ENCODE peak calls at places on chromosomes 11 and 22, in six cellular contexts. Y, Z, M, C, F and U are unnamed samples.

GRCh38 chr22:50502096-50502495 is 5.4 kb downstream of the LMF2 start:
- DNase-seq in Y (no peak), Z (no peak), M (no peak), C (peak), F (no peak), U (no peak)

GRCh38 chr22:44884968-44885805 is 124.6 kb downstream of the PHF21B start:
- DNase-seq in Y (peak), Z (no peak), M (peak), C (no peak), F (no peak), U (no peak)

GRCh38 chr11:115420524-115420923 is 83.7 kb downstream of the CADM1 start:
- DNase-seq in Y (no peak), Z (no peak), M (no peak), C (no peak), F (no peak), U (no peak)

GRCh38 chr11:57903441-57904123 is 120.1 kb upstream of the OR9Q1 start:
- DNase-seq in Y (peak), Z (no peak), M (no peak), C (no peak), F (no peak), U (peak)

GRCh38 chr11:76210920-76211851 is 4.9 kb upstream of the WNT11 start:
- DNase-seq in Y (no peak), Z (no peak), M (no peak), C (no peak), F (no peak), U (no peak)

GRCh38 chr11:13297308-13297916 is 19.8 kb downstream of the BMAL1 start:
- DNase-seq in Y (no peak), Z (no peak), M (no peak), C (no peak), F (no peak), U (no peak)

GRCh38 chr22:40635008-40635939 is 1.2 kb downstream of the MRTFA start:
- DNase-seq in Y (no peak), Z (no peak), M (no peak), C (no peak), F (no peak), U (no peak)

GRCh38 chr11:35553021-35553420 is 27.6 kb upstream of the PAMR1 start:
- DNase-seq in Y (no peak), Z (no peak), M (no peak), C (no peak), F (no peak), U (no peak)

GRCh38 chr11:78131956-78132355 is 7.5 kb downstream of the ALG8 start:
- DNase-seq in Y (no peak), Z (no peak), M (no peak), C (no peak), F (no peak), U (no peak)

GRCh38 chr11:7968686-7969085 is 3.4 kb upstream of the NLRP10 start:
- DNase-seq in Y (no peak), Z (no peak), M (no peak), C (no peak), F (no peak), U (no peak)

GRCh38 chr22:25057013-25057881 is 104.7 kb downstream of the KIAA1671 start:
- DNase-seq in Y (peak), Z (peak), M (peak), C (peak), F (peak), U (peak)

GRCh38 chr22:30245181-30245984 is 1.2 kb downstream of the LIF start:
- DNase-seq in Y (no peak), Z (no peak), M (no peak), C (no peak), F (no peak), U (no peak)

GRCh38 chr11:36362902-36363301 is 66.8 kb downstream of the PRR5L start:
- DNase-seq in Y (no peak), Z (no peak), M (no peak), C (no peak), F (no peak), U (no peak)

GRCh38 chr11:88424881-88425280 is 87.3 kb upstream of the CTSC start:
- DNase-seq in Y (no peak), Z (no peak), M (no peak), C (no peak), F (no peak), U (no peak)

GRCh38 chr22:30250713-30251267 is 4.2 kb upstream of the LIF start:
- DNase-seq in Y (no peak), Z (no peak), M (no peak), C (no peak), F (no peak), U (no peak)

GRCh38 chr22:39463931-39464390 is 7.1 kb downstream of the MGAT3 start:
- DNase-seq in Y (no peak), Z (no peak), M (no peak), C (no peak), F (no peak), U (no peak)

GRCh38 chr11:68673291-68673930 is 10.9 kb upstream of the GAL start:
- DNase-seq in Y (no peak), Z (no peak), M (no peak), C (no peak), F (no peak), U (no peak)

GRCh38 chr22:21707677-21708076 is 27.9 kb downstream of the YPEL1 start:
- DNase-seq in Y (no peak), Z (no peak), M (no peak), C (no peak), F (no peak), U (peak)

GRCh38 chr11:75862437-75862836 is 47.4 kb downstream of the UVRAG start:
- DNase-seq in Y (no peak), Z (no peak), M (no peak), C (no peak), F (no peak), U (no peak)

GRCh38 chr22:30386960-30387848 is at the start of gene RNF215:
- DNase-seq in Y (peak), Z (peak), M (peak), C (peak), F (peak), U (peak)

GRCh38 chr11:64848779-64849599 is 4.5 kb upstream of the CDC42BPG start:
- DNase-seq in Y (no peak), Z (peak), M (no peak), C (no peak), F (peak), U (no peak)
- TF ChIP-seq POLR2A in Y (no peak), Z (no peak), M (no peak), C (no peak), F (peak), U (no peak)

GRCh38 chr11:19712281-19713220 is at the start of gene NAV2:
- DNase-seq in Y (peak), Z (peak), M (peak), C (peak), F (peak), U (peak)
- TF ChIP-seq POLR2A in Y (peak), Z (peak), M (peak), C (peak), F (peak), U (peak)

GRCh38 chr22:48574776-48575566 is 1252.7 kb downstream of the BRD1 start:
- DNase-seq in Y (peak), Z (peak), M (no peak), C (peak), F (no peak), U (peak)
- TF ChIP-seq POLR2A in Y (no peak), Z (no peak), M (no peak), C (no peak), F (no peak), U (no peak)

DNA sequence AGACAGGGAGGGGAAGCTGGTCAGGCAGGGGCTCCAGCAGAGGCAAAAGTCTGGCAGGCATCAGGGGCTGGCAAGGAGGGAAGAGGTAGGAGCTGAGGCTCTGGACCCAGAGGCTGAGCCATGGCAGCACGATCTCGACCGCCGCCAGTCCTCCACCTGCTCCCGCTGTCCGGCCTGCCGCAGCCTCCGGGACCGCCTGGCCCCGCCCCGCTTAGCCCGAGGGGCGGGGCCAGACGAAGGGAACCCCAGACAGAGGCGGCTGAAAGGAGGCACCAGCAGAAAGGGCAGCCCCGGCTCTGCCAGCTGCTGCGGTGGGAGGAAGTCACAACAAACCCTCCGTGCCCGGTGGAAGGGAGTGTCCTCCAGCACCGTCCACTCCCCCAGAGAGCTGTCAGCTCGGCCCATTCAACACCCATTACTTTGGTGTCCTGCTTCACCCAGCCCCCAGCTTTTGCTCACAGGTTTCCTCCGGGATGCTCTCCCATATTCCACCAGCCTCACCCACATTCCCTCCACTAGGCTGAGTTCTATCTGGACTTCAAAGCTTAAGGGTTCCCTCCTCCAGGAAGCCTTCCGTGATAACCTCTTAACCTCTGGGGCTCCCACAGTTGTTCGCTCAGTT is at the start of gene MFNG:
- DNase-seq in Y (peak), Z (peak), M (peak), C (peak), F (peak), U (peak)
- TF ChIP-seq POLR2A in Y (no peak), Z (no peak), M (no peak), C (no peak), F (no peak), U (peak)

DNA sequence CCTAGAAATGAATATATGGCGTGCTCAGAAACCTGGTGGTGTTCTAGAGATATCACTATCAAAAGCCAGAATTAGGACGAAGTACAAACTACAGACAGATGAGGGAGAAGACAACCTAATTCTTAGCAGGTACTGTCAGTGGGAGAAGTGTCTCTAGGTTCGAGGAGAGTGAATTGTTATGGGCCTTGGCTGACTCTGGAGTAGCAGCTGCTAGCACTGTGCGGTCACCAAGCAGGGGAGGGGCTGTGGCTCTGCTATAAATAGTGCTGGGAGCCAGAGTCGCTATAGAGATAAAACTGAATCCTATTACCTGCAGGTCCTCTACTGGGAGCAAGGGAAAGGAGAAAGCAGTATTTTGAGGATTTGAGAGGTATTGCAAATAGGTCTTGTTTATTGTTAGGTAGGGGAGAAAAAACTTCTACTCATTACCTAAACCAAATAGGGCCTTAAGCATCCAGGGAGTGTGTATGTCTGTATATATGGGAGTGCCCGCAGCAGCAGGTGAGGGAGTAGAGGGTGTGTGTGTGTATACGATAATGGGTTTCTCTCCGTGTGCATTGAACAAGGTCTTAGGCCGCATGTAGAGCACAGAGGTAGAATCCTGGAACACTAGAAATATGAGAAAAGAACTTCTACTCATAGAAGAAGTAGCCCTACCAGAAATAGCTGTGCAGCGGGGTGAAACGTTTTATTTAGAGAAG is 2.2 kb downstream of the MADD start:
- DNase-seq in Y (peak), Z (no peak), M (peak), C (no peak), F (peak), U (peak)
- TF ChIP-seq POLR2A in Y (no peak), Z (no peak), M (peak), C (no peak), F (no peak), U (no peak)

GRCh38 chr11:297666-298405 is 1.5 kb downstream of the IFITM5 start:
- DNase-seq in Y (no peak), Z (no peak), M (no peak), C (peak), F (peak), U (no peak)

GRCh38 chr11:294795-295194 is 4.5 kb downstream of the IFITM5 start:
- DNase-seq in Y (no peak), Z (no peak), M (no peak), C (no peak), F (no peak), U (no peak)

GRCh38 chr11:296976-297665 is 2.2 kb downstream of the IFITM5 start:
- DNase-seq in Y (no peak), Z (no peak), M (no peak), C (no peak), F (no peak), U (no peak)

GRCh38 chr11:295351-296205 is 3.7 kb downstream of the IFITM5 start:
- DNase-seq in Y (no peak), Z (no peak), M (no peak), C (no peak), F (no peak), U (no peak)

GRCh38 chr11:296206-296975 is 2.9 kb downstream of the IFITM5 start:
- DNase-seq in Y (no peak), Z (no peak), M (no peak), C (no peak), F (no peak), U (no peak)
- TF ChIP-seq POLR2A in Y (no peak), Z (no peak), M (no peak), C (no peak), F (no peak), U (no peak)